ENCODE peak calls at places on chromosomes 5 and 9, in seven cellular contexts. O, G, B, I, C, T and N are unnamed samples.

GRCh38 chr9:134730011-134730760 is 88.6 kb downstream of the COL5A1 start:
- DNase-seq in B (no peak), T (no peak), I (no peak), G (no peak), O (no peak), C (no peak), N (no peak)

GRCh38 chr5:134550271-134551214 is 25.1 kb downstream of the JADE2 start:
- DNase-seq in T (no peak), C (no peak), I (no peak), G (no peak), B (no peak), O (no peak), N (no peak)

GRCh38 chr5:105840800-105841199 is 1829.9 kb downstream of the EFNA5 start:
- DNase-seq in I (no peak), O (no peak), T (no peak), C (no peak), B (no peak), G (no peak), N (no peak)

GRCh38 chr9:97703437-97704326 is 6.5 kb upstream of the XPA start:
- DNase-seq in C (no peak), G (no peak), B (no peak), I (no peak), O (peak; percentile 87), T (peak; percentile 30), N (peak; percentile 66)

GRCh38 chr5:9452181-9452580 is 93.7 kb downstream of the SEMA5A start:
- DNase-seq in T (no peak), B (no peak), O (no peak), C (no peak), I (no peak), G (no peak), N (no peak)

GRCh38 chr5:114411380-114411931 is 49.6 kb downstream of the KCNN2 start:
- DNase-seq in O (no peak), G (no peak), C (no peak), B (no peak), T (no peak), I (no peak), N (no peak)

GRCh38 chr5:84637662-84638375 is 253.1 kb upstream of the EDIL3 start:
- DNase-seq in T (no peak), O (no peak), C (no peak), B (no peak), G (no peak), I (no peak), N (no peak)

GRCh38 chr9:100505564-100506159 is 32.7 kb downstream of the TMEFF1 start:
- DNase-seq in B (peak; percentile 22), O (peak; percentile 61), I (peak; percentile 56), C (no peak), G (peak; percentile 79), T (peak; percentile 6), N (no peak)

GRCh38 chr5:133694181-133694831 is 82.0 kb upstream of the FSTL4 start:
- DNase-seq in T (no peak), G (no peak), C (no peak), B (no peak), O (no peak), I (no peak), N (no peak)

GRCh38 chr9:122370303-122370702 is 521 bp upstream of the PTGS1 start:
- DNase-seq in I (no peak), C (no peak), G (peak; percentile 76), O (no peak), B (no peak), T (no peak), N (no peak)

GRCh38 chr5:177355868-177356168 is 1.9 kb upstream of the RGS14 start:
- DNase-seq in T (no peak), O (no peak), G (no peak), C (no peak), I (no peak), B (no peak), N (no peak)

GRCh38 chr5:177355162-177355867 is 2.4 kb upstream of the RGS14 start:
- DNase-seq in O (no peak), I (no peak), B (no peak), C (no peak), T (no peak), G (no peak), N (no peak)

GRCh38 chr5:177354716-177355115 is 3.0 kb upstream of the RGS14 start:
- DNase-seq in B (no peak), C (no peak), I (no peak), O (no peak), G (no peak), T (no peak), N (no peak)

GRCh38 chr5:177353093-177353492 is 1.6 kb upstream of the LMAN2 start:
- DNase-seq in T (no peak), B (no peak), I (no peak), G (no peak), C (no peak), O (no peak), N (no peak)

DNA sequence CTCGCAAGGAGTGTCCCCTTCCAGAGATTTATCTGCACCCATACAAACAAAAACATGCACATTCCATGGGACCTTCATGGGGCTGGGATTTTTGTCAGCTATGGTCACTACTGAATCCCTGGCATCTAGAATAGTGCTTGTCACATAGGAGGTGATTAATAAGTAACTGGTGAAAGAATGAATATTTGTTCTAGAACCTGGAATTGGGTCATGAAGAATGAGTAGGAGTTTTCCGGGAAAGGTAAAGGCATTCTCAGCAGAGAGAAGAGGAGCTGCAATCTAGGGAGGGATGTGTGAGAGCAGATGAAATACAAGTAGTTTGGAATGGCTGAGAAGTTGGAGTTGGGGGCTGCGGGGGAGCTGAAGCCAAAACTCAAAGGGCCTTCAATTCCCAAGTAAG is 2.8 kb upstream of the LMAN2 start:
- DNase-seq in B (no peak), I (no peak), O (no peak), G (no peak), T (no peak), C (no peak), N (no peak)
- H3K4me3 ChIP-seq in B (no peak overlapping the region), I (no peak overlapping the region), O (no peak overlapping the region), G (no peak overlapping the region), T (no peak overlapping the region), C (no peak overlapping the region), N (no peak overlapping the region)

DNA sequence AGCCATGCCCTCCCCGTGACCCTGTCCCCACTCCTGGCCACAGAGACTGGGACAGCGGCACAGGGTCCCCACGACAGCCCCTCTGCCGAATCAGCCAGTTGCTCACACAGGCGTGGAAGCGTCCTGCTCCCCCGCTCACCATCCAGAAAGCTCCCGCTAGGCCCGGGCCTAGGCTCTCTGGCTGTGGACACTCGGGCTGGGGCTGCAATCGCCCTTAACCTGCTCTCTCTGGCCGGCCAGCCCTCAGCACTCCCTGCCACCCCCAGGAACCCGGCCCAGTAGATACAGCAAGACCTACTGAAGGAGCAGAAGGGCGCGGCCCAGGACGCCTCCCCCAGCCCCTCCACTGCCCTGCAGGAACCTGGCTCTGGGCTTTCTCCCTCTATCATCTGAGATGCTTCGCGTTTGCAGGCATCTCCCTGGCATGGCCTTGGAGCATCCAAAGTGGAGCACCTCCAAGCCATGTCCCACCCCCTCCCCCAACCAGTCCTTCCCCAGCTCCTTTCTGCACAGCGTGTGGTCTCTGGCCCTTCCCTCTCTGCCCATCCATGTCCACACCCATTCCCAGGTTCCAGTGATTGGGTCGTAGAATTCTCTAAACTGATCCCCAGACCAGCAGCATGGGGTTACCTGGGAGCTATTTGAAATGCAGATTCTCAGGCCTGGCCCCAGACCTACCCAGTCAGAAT is 113.7 kb upstream of the LMX1B start:
- DNase-seq in G (no peak), I (no peak), C (no peak), O (no peak), T (no peak), B (no peak), N (no peak)
- H3K4me3 ChIP-seq in G (peak overlapping the region; percentile 39), I (no peak overlapping the region), C (peak overlapping the region; percentile 66), O (peak overlapping the region; percentile 57), T (no peak overlapping the region), B (no peak overlapping the region), N (peak overlapping the region; percentile 49)

GRCh38 chr9:136328622-136329041 is 1.3 kb downstream of the GPSM1 start:
- DNase-seq in C (no peak), I (no peak), O (no peak), T (no peak), G (no peak), B (no peak), N (no peak)

GRCh38 chr9:136328011-136328621 is 777 bp downstream of the GPSM1 start:
- DNase-seq in O (no peak), C (no peak), G (no peak), B (no peak), I (peak; percentile 55), T (no peak), N (no peak)

GRCh38 chr9:136326777-136327312 is 494 bp upstream of the GPSM1 start:
- DNase-seq in O (no peak), B (no peak), G (no peak), I (no peak), C (no peak), T (no peak), N (no peak)

GRCh38 chr9:136326061-136326776 is 1.1 kb upstream of the GPSM1 start:
- DNase-seq in I (no peak), C (no peak), B (no peak), G (no peak), O (no peak), T (no peak), N (peak; percentile 60)

DNA sequence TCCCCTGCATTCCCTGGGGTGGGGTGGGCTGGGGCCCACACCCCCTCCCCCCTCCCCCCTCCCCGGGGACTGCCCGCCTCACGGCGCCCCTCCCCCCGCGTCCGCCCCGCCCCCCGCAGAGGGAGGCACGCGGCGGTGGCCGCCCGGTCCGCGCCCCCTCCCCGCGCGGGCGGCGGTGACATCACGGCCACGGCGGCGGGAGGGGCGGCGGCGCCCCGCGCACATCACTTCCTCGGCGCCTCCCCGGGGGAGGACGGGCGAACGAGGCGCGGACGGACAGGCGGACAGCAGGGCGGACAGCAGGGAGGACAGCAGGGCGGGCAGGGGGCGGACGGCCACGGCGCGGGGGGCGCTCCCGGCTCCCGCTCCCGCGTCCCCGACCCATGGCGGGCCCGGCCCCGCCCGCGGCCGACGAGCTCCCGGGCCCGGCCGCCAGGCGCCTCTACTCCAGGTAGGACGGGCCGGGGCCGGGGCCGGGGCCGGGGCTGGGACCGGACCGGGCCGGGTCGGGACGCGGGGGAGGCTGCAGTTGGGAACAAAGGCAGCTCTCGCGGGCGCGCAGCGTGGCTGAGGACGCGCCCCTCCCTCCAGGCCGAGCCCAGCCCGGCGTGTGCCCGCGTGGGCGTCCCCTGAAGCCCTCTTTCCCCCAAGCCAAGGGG is at the start of gene GPSM1:
- DNase-seq in C (no peak), I (peak; percentile 44), B (no peak), T (no peak), O (no peak), G (no peak), N (no peak)
- H3K4me3 ChIP-seq in C (peak within 1 kb of the TSS; percentile 82), I (peak within 1 kb of the TSS; percentile 17), B (peak within 1 kb of the TSS; percentile 19), T (peak within 1 kb of the TSS; percentile 51), O (peak within 1 kb of the TSS; percentile 76), G (peak within 1 kb of the TSS; percentile 69), N (peak within 1 kb of the TSS; percentile 76)

GRCh38 chr5:172772112-172772906 is 1.3 kb upstream of the DUSP1 start:
- DNase-seq in G (peak; percentile 98), C (peak; percentile 99), I (peak; percentile 82), O (no peak), B (peak; percentile 94), T (peak; percentile 93), N (peak; percentile 94)

GRCh38 chr5:172770675-172771438 is at the start of gene DUSP1:
- DNase-seq in T (peak; percentile 99), G (peak; percentile 100), O (peak; percentile 89), B (peak; percentile 99), I (peak; percentile 100), C (peak; percentile 100), N (peak; percentile 94)

GRCh38 chr5:172769598-172770373 is 1.2 kb downstream of the DUSP1 start:
- DNase-seq in G (no peak), B (no peak), I (peak; percentile 53), T (no peak), C (no peak), O (no peak), N (no peak)

GRCh38 chr5:172770374-172770674 is 671 bp downstream of the DUSP1 start:
- DNase-seq in B (no peak), O (no peak), G (no peak), T (no peak), I (no peak), C (no peak), N (no peak)

GRCh38 chr5:172771439-172772111 is 580 bp upstream of the DUSP1 start:
- DNase-seq in C (no peak), T (no peak), B (no peak), G (no peak), O (no peak), I (no peak), N (no peak)
- H3K4me3 ChIP-seq in C (peak overlapping the region; percentile 86), T (peak overlapping the region; percentile 76), B (peak overlapping the region; percentile 28), G (peak overlapping the region; percentile 84), O (peak overlapping the region; percentile 84), I (no peak overlapping the region), N (peak overlapping the region; percentile 43)